ENCODE peak calls at places on chromosomes 4 and X, in nine cellular contexts. K, E, I, P, W, L, U, G and S are unnamed samples.

GRCh38 chr4:168264903-168265302 is 53.6 kb downstream of the DDX60 start:
- DNase-seq in K (no peak), G (no peak), W (no peak), P (no peak), I (no peak), E (no peak), U (no peak), L (no peak), S (no peak)

GRCh38 chr4:41526628-41527027 is 11.3 kb upstream of the LIMCH1 start:
- DNase-seq in G (no peak), P (no peak), E (no peak), I (no peak), L (no peak), U (no peak), W (no peak), K (no peak), S (no peak)

GRCh38 chr4:72468904-72469502 is 100.0 kb downstream of the ADAMTS3 start:
- DNase-seq in E (no peak), U (no peak), P (no peak), W (no peak), I (no peak), K (no peak), G (peak; percentile 57), L (no peak), S (no peak)

GRCh38 chr4:142091691-142092182 is 455.4 kb downstream of the IL15 start:
- DNase-seq in E (no peak), I (peak; percentile 5), P (no peak), U (no peak), K (no peak), G (no peak), L (no peak), W (peak; percentile 22), S (no peak)

GRCh38 chrX:56765816-56766553 is 36.9 kb downstream of the NBDY start:
- DNase-seq in K (no peak), G (no peak), P (no peak), E (no peak), W (no peak), U (no peak), I (no peak), L (no peak), S (peak; percentile 26)

GRCh38 chrX:40683245-40683644 is 35.9 kb upstream of the CXorf38 start:
- DNase-seq in E (no peak), P (no peak), W (no peak), G (no peak), K (no peak), U (no peak), I (no peak), L (no peak), S (no peak)

GRCh38 chr4:20687894-20688293 is 12.4 kb upstream of the PACRGL start:
- DNase-seq in K (no peak), I (no peak), P (peak; percentile 14), L (no peak), G (no peak), W (no peak), U (no peak), E (no peak), S (no peak)

GRCh38 chr4:146442801-146443200 is 78.9 kb downstream of the SLC10A7 start:
- DNase-seq in E (no peak), W (no peak), G (no peak), I (no peak), U (no peak), P (peak; percentile 5), L (no peak), K (no peak), S (no peak)

GRCh38 chr4:99624141-99624719 is 33.4 kb downstream of the C4orf54 start:
- DNase-seq in I (no peak), G (no peak), L (no peak), K (peak; percentile 58), W (no peak), U (no peak), E (no peak), P (no peak), S (no peak)

GRCh38 chr4:44583393-44583792 is 68.0 kb downstream of the YIPF7 start:
- DNase-seq in P (no peak), W (no peak), U (no peak), I (no peak), K (no peak), L (no peak), E (no peak), G (peak; percentile 28), S (no peak)